ENCODE peak calls at places on chromosomes 16 and 17, in eight cellular contexts. E is endothelial cell of umbilical vein, R is adrenal gland, H is Peyer's patch, M is IMR-90, I is GM12878, O is HCT116, X is uterus. L is an unnamed sample.

GRCh38 chr16:1288813-1289479 is 20.5 kb upstream of the UBE2I start:
- DNase-seq in E (no peak), R (no peak), H (no peak), M (no peak), I (no peak), O (no peak), X (no peak), L (no peak)

GRCh38 chr16:71722801-71723536 is 1.5 kb downstream of the PHLPP2 start:
- DNase-seq in E (peak; percentile 71), R (peak; percentile 75), H (peak; percentile 79), M (peak; percentile 54), I (no peak), O (peak; percentile 51), X (peak; percentile 66), L (peak; percentile 67)

GRCh38 chr16:47970291-47970931 is 185.4 kb downstream of the ABCC12 start:
- DNase-seq in E (peak; percentile 14), R (no peak), H (no peak), M (peak; percentile 47), I (no peak), O (no peak), X (no peak), L (no peak)

GRCh38 chr17:53150101-53150698 is 672.5 kb upstream of the KIF2B start:
- DNase-seq in E (no peak), R (no peak), H (no peak), M (no peak), I (no peak), O (no peak), X (no peak), L (no peak)

GRCh38 chr17:68955181-68955841 is at the start of gene ABCA8:
- DNase-seq in E (peak; percentile 54), R (peak; percentile 57), H (no peak), M (peak; percentile 58), I (no peak), O (no peak), X (peak; percentile 32), L (peak; percentile 85)

GRCh38 chr17:4314618-4315017 is 50.8 kb upstream of the ANKFY1 start:
- DNase-seq in E (no peak), R (no peak), H (no peak), M (no peak), I (no peak), O (no peak), X (no peak), L (no peak)

GRCh38 chr17:35493040-35493439 is 44.4 kb downstream of the SLFN12L start:
- DNase-seq in E (no peak), R (no peak), H (no peak), M (no peak), I (no peak), O (no peak), X (no peak), L (no peak)

GRCh38 chr17:76353004-76353598 is 615 bp downstream of the PRPSAP1 start:
- DNase-seq in E (peak; percentile 43), R (peak; percentile 31), H (no peak), M (no peak), I (no peak), O (no peak), X (no peak), L (peak; percentile 27)

GRCh38 chr17:74502866-74503265 is 28.4 kb downstream of the CD300LB start:
- DNase-seq in E (no peak), R (no peak), H (peak; percentile 27), M (no peak), I (no peak), O (no peak), X (no peak), L (no peak)

GRCh38 chr17:75843577-75844529 is at the start of gene UNC13D:
- DNase-seq in E (peak; percentile 32), R (peak; percentile 68), H (peak; percentile 85), M (no peak), I (no peak), O (no peak), X (no peak), L (peak; percentile 30)

GRCh38 chr16:19396555-19397011 is 21.1 kb upstream of the TMC5 start:
- DNase-seq in E (no peak), R (no peak), H (peak; percentile 82), M (no peak), I (no peak), O (no peak), X (no peak), L (no peak)

GRCh38 chr16:22663389-22664064 is 150.4 kb upstream of the HS3ST2 start:
- DNase-seq in E (no peak), R (no peak), H (no peak), M (no peak), I (no peak), O (no peak), X (no peak), L (no peak)

GRCh38 chr16:30004424-30004776 is 6.4 kb downstream of the DOC2A start:
- DNase-seq in E (no peak), R (no peak), H (no peak), M (no peak), I (no peak), O (no peak), X (no peak), L (no peak)

GRCh38 chr16:89222931-89223330 is 5.4 kb downstream of the ZNF778 start:
- DNase-seq in E (no peak), R (no peak), H (no peak), M (no peak), I (no peak), O (no peak), X (no peak), L (no peak)

GRCh38 chr17:6843241-6843890 is 11.8 kb upstream of the TEKT1 start:
- DNase-seq in E (peak; percentile 68), R (no peak), H (no peak), M (peak; percentile 52), I (no peak), O (peak; percentile 48), X (no peak), L (no peak)

GRCh38 chr17:17107281-17107680 is 65.0 kb downstream of the MPRIP start:
- DNase-seq in E (no peak), R (no peak), H (no peak), M (no peak), I (no peak), O (no peak), X (no peak), L (no peak)

GRCh38 chr17:36857698-36858097 is 79.6 kb upstream of the LHX1 start:
- DNase-seq in E (no peak), R (no peak), H (no peak), M (no peak), I (no peak), O (no peak), X (no peak), L (no peak)

GRCh38 chr16:11955713-11956123 is 9.3 kb upstream of the TNFRSF17 start:
- DNase-seq in E (no peak), R (no peak), H (no peak), M (peak; percentile 98), I (no peak), O (no peak), X (no peak), L (no peak)

GRCh38 chr17:83202002-83203000 is 122.9 kb downstream of the METRNL start:
- DNase-seq in E (no peak), R (peak; percentile 21), H (peak; percentile 44), M (no peak), I (no peak), O (no peak), X (no peak), L (peak; percentile 11)

GRCh38 chr17:82702161-82702932 is 3.8 kb upstream of the RAB40B start:
- DNase-seq in E (no peak), R (no peak), H (peak; percentile 67), M (no peak), I (no peak), O (no peak), X (no peak), L (no peak)

GRCh38 chr17:3911271-3912053 is 4.8 kb downstream of the P2RX1 start:
- DNase-seq in E (no peak), R (no peak), H (peak; percentile 92), M (no peak), I (peak; percentile 89), O (no peak), X (no peak), L (no peak)

DNA sequence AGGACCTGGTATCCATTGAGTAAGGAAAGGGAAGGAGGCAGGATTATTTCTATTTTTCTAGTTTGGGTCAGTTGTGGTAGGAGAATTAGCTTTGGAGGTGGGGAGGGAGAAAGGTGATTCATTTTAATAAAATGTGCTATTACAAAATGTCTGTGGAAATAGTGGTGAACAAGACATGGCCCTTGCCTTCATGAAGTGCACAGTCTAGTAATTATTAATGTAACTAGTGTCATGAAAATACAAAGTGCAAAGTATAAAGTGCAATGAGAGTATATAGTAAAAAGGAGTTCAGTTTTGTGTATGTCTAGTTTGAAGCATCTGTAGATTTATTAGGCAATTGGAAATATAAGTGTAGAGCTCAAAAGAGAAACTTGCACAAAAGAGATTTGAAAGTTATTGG is 11.9 kb downstream of the NFATC3 start:
- DNase-seq in E (no peak), R (no peak), H (no peak), M (no peak), I (no peak), O (no peak), X (no peak), L (no peak)
- H3K4me1 ChIP-seq in E (no peaks in the 10 kb centered on the region), R (peaks cover 32% of the 10 kb centered on the region), H (no peaks in the 10 kb centered on the region), M (peaks cover 2% of the 10 kb centered on the region), I (peaks cover 6% of the 10 kb centered on the region), O (no peaks in the 10 kb centered on the region), X (no peaks in the 10 kb centered on the region), L (peaks cover 4% of the 10 kb centered on the region)

GRCh38 chr17:43530303-43531081 is 15.6 kb downstream of the ETV4 start:
- DNase-seq in E (peak; percentile 92), R (peak; percentile 84), H (no peak), M (peak; percentile 93), I (no peak), O (peak; percentile 37), X (peak; percentile 74), L (peak; percentile 88)
- H3K4me3 ChIP-seq in E (no peak overlapping the region), R (no peak overlapping the region), H (no peak overlapping the region), M (peak overlapping the region; percentile 32), I (no peak overlapping the region), O (no peak overlapping the region), X (peak overlapping the region; percentile 2), L (no peak overlapping the region)

GRCh38 chr17:38351412-38352222 is at the start of gene SOCS7:
- DNase-seq in E (peak; percentile 89), R (peak; percentile 94), H (peak; percentile 97), M (peak; percentile 90), I (peak; percentile 58), O (peak; percentile 84), X (peak; percentile 92), L (peak; percentile 96)
- TF ChIP-seq POLR2A in E (peak; percentile 64), R (peak; percentile 36), H (peak; percentile 69), M (peak; percentile 80), I (peak; percentile 94), O (peak; percentile 33), X (peak; percentile 51), L (no peak)

DNA sequence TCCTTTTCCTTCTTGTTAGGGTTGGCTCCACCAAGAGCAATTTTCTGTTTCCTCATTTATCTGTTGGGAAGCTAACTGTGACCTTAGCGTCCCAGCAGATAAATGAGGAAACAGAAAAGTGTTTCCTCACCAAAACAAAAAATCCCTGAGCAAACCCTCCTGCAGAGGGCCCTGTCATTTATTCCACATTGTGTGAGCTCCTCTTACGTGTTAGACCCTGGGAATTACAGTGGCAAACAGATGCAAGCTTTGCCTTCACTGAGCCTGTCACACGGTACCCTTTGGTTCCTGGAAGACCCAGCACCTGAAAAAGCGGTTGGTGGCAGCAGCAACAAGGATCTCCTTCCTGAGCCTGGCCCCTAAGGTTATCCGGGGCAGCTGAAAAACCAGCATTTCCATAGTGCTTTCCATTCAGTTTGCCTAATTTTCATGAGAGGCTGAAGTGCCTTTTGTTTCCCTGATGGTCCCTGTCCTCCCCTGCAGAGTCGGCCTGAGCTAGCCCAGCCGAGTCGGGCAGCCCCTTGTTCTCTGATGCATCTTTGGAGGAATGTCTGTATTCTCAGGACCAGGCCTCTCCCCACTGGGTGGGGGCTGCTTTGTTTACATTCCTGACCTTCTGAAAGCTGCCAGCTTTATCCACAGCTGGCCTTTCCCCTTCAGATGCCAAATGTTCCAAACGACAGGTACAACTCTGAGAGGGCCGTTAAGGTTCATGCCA is 34.7 kb downstream of the YPEL2 start:
- DNase-seq in E (no peak), R (no peak), H (no peak), M (no peak), I (no peak), O (no peak), X (peak; percentile 28), L (no peak)
- H3K4me1 ChIP-seq in E (peaks cover 46% of the 10 kb centered on the region), R (peaks cover 85% of the 10 kb centered on the region), H (peaks cover 8% of the 10 kb centered on the region), M (peaks cover 33% of the 10 kb centered on the region), I (peaks cover 47% of the 10 kb centered on the region), O (peaks cover 30% of the 10 kb centered on the region), X (peaks cover 51% of the 10 kb centered on the region), L (peaks cover 77% of the 10 kb centered on the region)

L was measured in testis.